ENCODE peak calls at places on chromosomes 16 and 17, in five cellular contexts. L is GM12878, N is neural crest cell, H is heart right ventricle, O is AG04450. I is an unnamed sample.

GRCh38 chr16:87608400-87608985 is 6.2 kb downstream of the JPH3 start:
- DNase-seq in L (no peak), N (peak), H (peak), O (peak), I (no peak)

GRCh38 chr17:50360716-50361115 is 12.3 kb downstream of the MRPL27 start:
- DNase-seq in L (no peak), N (no peak), H (no peak), O (no peak), I (no peak)

GRCh38 chr17:17841620-17842025 is 4.8 kb upstream of the SREBF1 start:
- DNase-seq in L (no peak), N (no peak), H (peak), O (no peak), I (no peak)

GRCh38 chr17:1972429-1973160 is 52.5 kb downstream of the RTN4RL1 start:
- DNase-seq in L (no peak), N (peak), H (no peak), O (no peak), I (no peak)

GRCh38 chr17:44655983-44656700 is at the start of gene MEIOC:
- DNase-seq in L (no peak), N (peak), H (no peak), O (no peak), I (no peak)

GRCh38 chr16:1525871-1526607 is 7.4 kb upstream of the TMEM204 start:
- DNase-seq in L (no peak), N (no peak), H (peak), O (no peak), I (no peak)

GRCh38 chr16:88141580-88141979 is 190.3 kb downstream of the BANP start:
- DNase-seq in L (no peak), N (no peak), H (no peak), O (no peak), I (no peak)

GRCh38 chr17:2593846-2594656 is 597 bp downstream of the PAFAH1B1 start:
- DNase-seq in L (peak), N (peak), H (peak), O (peak), I (peak)

GRCh38 chr17:15026088-15026487 is 239.0 kb downstream of the PMP22 start:
- DNase-seq in L (no peak), N (no peak), H (no peak), O (no peak), I (no peak)

GRCh38 chr16:48247311-48247710 is at the start of gene ABCC11:
- DNase-seq in L (no peak), N (no peak), H (no peak), O (no peak), I (no peak)

GRCh38 chr16:28324235-28324886 is 32.0 kb downstream of the SBK1 start:
- DNase-seq in L (no peak), N (no peak), H (no peak), O (no peak), I (no peak)

GRCh38 chr17:2904135-2904534 is 107.9 kb downstream of the RAP1GAP2 start:
- DNase-seq in L (no peak), N (no peak), H (peak), O (no peak), I (no peak)

GRCh38 chr16:63217011-63217410 is 1180.8 kb upstream of the CDH8 start:
- DNase-seq in L (no peak), N (no peak), H (no peak), O (no peak), I (no peak)

GRCh38 chr17:14745122-14745521 is 444.2 kb downstream of the HS3ST3B1 start:
- DNase-seq in L (no peak), N (no peak), H (no peak), O (no peak), I (no peak)

GRCh38 chr16:12449795-12450194 is 353.9 kb downstream of the CPPED1 start:
- DNase-seq in L (no peak), N (no peak), H (no peak), O (no peak), I (no peak)

GRCh38 chr17:1762906-1763829 is 1.3 kb downstream of the SERPINF1 start:
- DNase-seq in L (no peak), N (no peak), H (peak), O (peak), I (peak)

GRCh38 chr17:32142857-32143524 is 689 bp downstream of the RHOT1 start:
- DNase-seq in L (no peak), N (peak), H (peak), O (peak), I (no peak)

GRCh38 chr16:12392585-12393089 is 411.1 kb downstream of the CPPED1 start:
- DNase-seq in L (no peak), N (no peak), H (no peak), O (no peak), I (no peak)

GRCh38 chr17:31593806-31594205 is 202.3 kb downstream of the RAB11FIP4 start:
- DNase-seq in L (no peak), N (no peak), H (no peak), O (no peak), I (no peak)

GRCh38 chr16:47887496-47887895 is 268.3 kb downstream of the ABCC12 start:
- DNase-seq in L (no peak), N (no peak), H (no peak), O (no peak), I (no peak)

GRCh38 chr17:73786286-73786743 is 142.1 kb upstream of the SDK2 start:
- DNase-seq in L (no peak), N (peak), H (no peak), O (no peak), I (no peak)

GRCh38 chr17:17750881-17751280 is 69.6 kb downstream of the RAI1 start:
- DNase-seq in L (peak), N (no peak), H (no peak), O (no peak), I (no peak)

GRCh38 chr17:62965649-62966425 is at the start of gene TANC2:
- DNase-seq in L (peak), N (peak), H (peak), O (peak), I (peak)

GRCh38 chr16:19809121-19809635 is 75.5 kb downstream of the GPRC5B start:
- DNase-seq in L (no peak), N (no peak), H (no peak), O (no peak), I (no peak)

GRCh38 chr17:56153215-56153614 is at the start of gene ANKFN1:
- DNase-seq in L (no peak), N (no peak), H (no peak), O (no peak), I (no peak)

GRCh38 chr17:21210411-21211076 is 3.4 kb downstream of the TMEM11 start:
- DNase-seq in L (no peak), N (no peak), H (no peak), O (no peak), I (no peak)

GRCh38 chr16:74603848-74604247 is 3.1 kb downstream of the GLG1 start:
- DNase-seq in L (no peak), N (no peak), H (no peak), O (no peak), I (no peak)

GRCh38 chr16:17318200-17318599 is 152.6 kb downstream of the XYLT1 start:
- DNase-seq in L (no peak), N (no peak), H (no peak), O (no peak), I (no peak)

GRCh38 chr16:10601444-10602401 is 21.3 kb upstream of the EMP2 start:
- DNase-seq in L (no peak), N (no peak), H (peak), O (no peak), I (no peak)

GRCh38 chr17:1490643-1491405 is 1.7 kb downstream of the MYO1C start:
- DNase-seq in L (no peak), N (peak), H (peak), O (no peak), I (no peak)

GRCh38 chr17:19371259-19372003 is 6.9 kb upstream of the MAPK7 start:
- DNase-seq in L (no peak), N (no peak), H (no peak), O (no peak), I (no peak)

GRCh38 chr17:19368119-19368660 is 5.7 kb upstream of the B9D1 start:
- DNase-seq in L (no peak), N (no peak), H (no peak), O (no peak), I (no peak)

GRCh38 chr17:19370493-19370960 is 7.8 kb upstream of the MAPK7 start:
- DNase-seq in L (no peak), N (no peak), H (peak), O (no peak), I (no peak)

GRCh38 chr17:19369846-19370492 is 7.4 kb upstream of the B9D1 start:
- DNase-seq in L (no peak), N (no peak), H (no peak), O (no peak), I (no peak)

GRCh38 chr17:19369107-19369778 is 6.7 kb upstream of the B9D1 start:
- DNase-seq in L (no peak), N (no peak), H (no peak), O (no peak), I (no peak)
- TF ChIP-seq CTCF in L (no peak), N (no peak), H (no peak), O (no peak), I (no peak)

GRCh38 chr17:58314706-58315015 is 13.9 kb downstream of the TSPOAP1 start:
- DNase-seq in L (no peak), N (no peak), H (no peak), O (no peak), I (no peak)

GRCh38 chr17:58311429-58311894 is 17.1 kb downstream of the TSPOAP1 start:
- DNase-seq in L (no peak), N (no peak), H (no peak), O (no peak), I (no peak)

GRCh38 chr17:58312021-58312630 is 16.5 kb downstream of the TSPOAP1 start:
- DNase-seq in L (no peak), N (no peak), H (no peak), O (no peak), I (no peak)

GRCh38 chr17:58313815-58314705 is 14.5 kb downstream of the TSPOAP1 start:
- DNase-seq in L (no peak), N (no peak), H (no peak), O (no peak), I (no peak)

GRCh38 chr17:58312824-58313223 is 15.8 kb downstream of the TSPOAP1 start:
- DNase-seq in L (no peak), N (no peak), H (no peak), O (no peak), I (no peak)
- TF ChIP-seq CTCF in L (no peak), N (no peak), H (no peak), O (no peak), I (no peak)

GRCh38 chr16:46632778-46633733 is 11.9 kb upstream of the SHCBP1 start:
- DNase-seq in L (no peak), N (no peak), H (no peak), O (no peak), I (no peak)

GRCh38 chr16:46627746-46628145 is 6.6 kb upstream of the SHCBP1 start:
- DNase-seq in L (no peak), N (no peak), H (no peak), O (no peak), I (no peak)

DNA sequence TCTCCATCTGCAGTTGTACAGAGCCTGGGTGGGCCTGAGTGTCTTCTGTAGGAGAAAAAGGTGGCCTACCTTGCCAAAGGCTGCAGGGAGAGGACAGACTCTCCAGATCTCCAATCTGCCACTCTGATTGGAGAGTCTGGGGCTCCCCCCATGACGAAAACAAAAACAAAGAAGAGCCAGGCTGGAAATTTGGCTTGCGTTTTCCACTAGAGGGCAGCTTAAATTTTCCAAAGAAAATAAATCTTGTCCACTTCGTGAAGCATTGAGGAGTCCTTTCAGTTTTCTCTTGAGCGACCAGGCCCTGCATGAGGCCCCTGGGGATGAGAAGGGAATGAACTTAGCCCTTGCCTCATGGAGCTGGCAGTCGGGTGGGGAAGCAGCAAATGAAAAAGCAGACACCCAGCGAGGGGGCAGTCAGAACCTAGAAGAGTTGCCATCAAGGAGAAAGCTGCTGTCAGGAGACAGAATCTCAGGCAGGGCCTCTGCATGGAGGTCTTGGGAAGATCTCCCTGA is 8.2 kb upstream of the SHCBP1 start:
- DNase-seq in L (no peak), N (no peak), H (no peak), O (no peak), I (peak)
- TF ChIP-seq CTCF in L (no peak), N (peak), H (no peak), O (peak), I (peak)

GRCh38 chr17:38577244-38577643 is 28.5 kb downstream of the SRCIN1 start:
- DNase-seq in L (no peak), N (no peak), H (no peak), O (no peak), I (no peak)
- TF ChIP-seq CTCF in L (no peak), N (no peak), H (no peak), O (no peak), I (no peak)

GRCh38 chr17:80441598-80442304 is 26.8 kb downstream of the ENDOV start:
- DNase-seq in L (no peak), N (no peak), H (no peak), O (no peak), I (no peak)

GRCh38 chr17:80441133-80441578 is 26.2 kb downstream of the ENDOV start:
- DNase-seq in L (no peak), N (peak), H (peak), O (no peak), I (no peak)

GRCh38 chr17:80442764-80443163 is 27.8 kb downstream of the ENDOV start:
- DNase-seq in L (no peak), N (no peak), H (no peak), O (no peak), I (no peak)

GRCh38 chr17:80443498-80443897 is 28.5 kb downstream of the ENDOV start:
- DNase-seq in L (no peak), N (no peak), H (peak), O (no peak), I (no peak)

GRCh38 chr17:80442305-80442659 is 27.3 kb downstream of the ENDOV start:
- DNase-seq in L (no peak), N (no peak), H (no peak), O (no peak), I (no peak)
- TF ChIP-seq CTCF in L (no peak), N (no peak), H (no peak), O (no peak), I (no peak)

DNA sequence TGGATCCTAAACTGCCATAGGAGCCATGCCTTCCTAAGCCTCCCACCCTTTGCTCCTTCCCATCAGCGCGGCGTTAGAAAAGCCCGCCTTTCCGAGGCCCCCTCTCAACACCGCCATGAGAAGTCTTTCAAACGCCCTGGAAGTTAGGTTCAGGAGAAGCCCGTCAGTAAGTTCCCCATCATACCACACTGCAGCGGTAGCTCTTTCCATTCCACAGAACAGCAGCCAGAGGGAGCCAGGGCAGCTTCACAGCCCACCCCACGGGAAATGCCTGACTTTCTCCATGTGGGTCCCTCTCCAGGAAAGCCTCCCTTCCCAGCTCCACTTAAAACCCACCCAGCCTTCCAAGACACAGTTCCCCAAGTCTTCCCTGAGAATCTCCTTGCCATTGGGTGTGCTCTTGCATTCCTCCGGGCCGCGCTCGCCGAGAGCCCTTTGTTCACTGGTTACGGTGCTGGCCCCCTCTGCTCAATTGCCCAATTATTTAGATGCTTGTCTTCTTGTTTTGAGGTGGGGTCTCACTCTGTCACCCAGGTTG is 28.7 kb downstream of the KIAA0513 start:
- DNase-seq in L (no peak), N (no peak), H (no peak), O (no peak), I (no peak)
- TF ChIP-seq CTCF in L (peak), N (no peak), H (peak), O (peak), I (peak)

GRCh38 chr17:68600123-68600880 is 865 bp downstream of the FAM20A start:
- DNase-seq in L (no peak), N (peak), H (peak), O (no peak), I (no peak)
- TF ChIP-seq CTCF in L (no peak), N (no peak), H (peak), O (peak), I (peak)

GRCh38 chr17:66915204-66915611 is 49.3 kb upstream of the CACNG4 start:
- DNase-seq in L (no peak), N (no peak), H (no peak), O (no peak), I (no peak)
- TF ChIP-seq CTCF in L (no peak), N (no peak), H (peak), O (peak), I (peak)